ENCODE peak calls at places on chromosomes 5 and 9, in five cellular contexts. A, B, D, X and J are unnamed samples.
A peak's percentile ranks its signal among the peaks of the same experiment; 100 is the strongest.

GRCh38 chr5:67156976-67157583 is 39.5 kb downstream of the CD180 start:
- DNase-seq in D (peak; percentile 28), A (no peak), X (peak; percentile 79), B (no peak), J (no peak)

GRCh38 chr5:171453056-171453725 is 33.7 kb downstream of the FGF18 start:
- DNase-seq in D (no peak), A (no peak), B (no peak), X (no peak), J (no peak)

GRCh38 chr5:113214026-113214425 is 220.8 kb downstream of the TSSK1B start:
- DNase-seq in A (no peak), X (no peak), D (no peak), B (no peak), J (no peak)

GRCh38 chr9:137613259-137613658 is 5.5 kb upstream of the EHMT1 start:
- DNase-seq in B (no peak), A (no peak), X (no peak), D (no peak), J (no peak)

GRCh38 chr5:159737263-159737662 is 179.0 kb upstream of the ADRA1B start:
- DNase-seq in A (no peak), X (no peak), B (no peak), D (no peak), J (no peak)

GRCh38 chr5:149765932-149766331 is 35.8 kb downstream of the PPARGC1B start:
- DNase-seq in B (no peak), A (no peak), X (no peak), D (no peak), J (no peak)

GRCh38 chr5:156474251-156474650 is 147.3 kb downstream of the SGCD start:
- DNase-seq in D (no peak), A (peak; percentile 54), B (no peak), X (no peak), J (no peak)

GRCh38 chr5:1778138-1779020 is 21.3 kb downstream of the MRPL36 start:
- DNase-seq in D (no peak), X (peak; percentile 31), A (no peak), B (no peak), J (no peak)

GRCh38 chr9:126722922-126723806 is 81.7 kb upstream of the ZBTB43 start:
- DNase-seq in D (peak; percentile 43), A (no peak), B (no peak), X (peak; percentile 91), J (no peak)

GRCh38 chr5:1919209-1919566 is 36.5 kb upstream of the IRX4 start:
- DNase-seq in X (no peak), B (no peak), D (no peak), A (no peak), J (no peak)

GRCh38 chr9:95938724-95939123 is 63.2 kb downstream of the ERCC6L2 start:
- DNase-seq in X (no peak), A (no peak), D (no peak), B (no peak), J (no peak)

GRCh38 chr5:139639619-139640431 is 8.3 kb upstream of the CXXC5 start:
- DNase-seq in B (no peak), A (no peak), X (peak; percentile 47), D (peak; percentile 10), J (no peak)

GRCh38 chr9:134625361-134626140 is 16.1 kb upstream of the COL5A1 start:
- DNase-seq in D (no peak), A (no peak), B (no peak), X (no peak), J (no peak)

GRCh38 chr5:146588331-146588730 is 72.3 kb upstream of the GPR151 start:
- DNase-seq in A (no peak), X (no peak), B (no peak), D (no peak), J (no peak)

GRCh38 chr5:59835782-59836181 is 57.7 kb downstream of the PDE4D start:
- DNase-seq in B (no peak), A (no peak), D (no peak), X (no peak), J (no peak)

GRCh38 chr9:14006586-14007198 is 307.2 kb downstream of the NFIB start:
- DNase-seq in A (no peak), B (no peak), X (no peak), D (no peak), J (no peak)

GRCh38 chr9:129979346-129979745 is 63.6 kb downstream of the FNBP1 start:
- DNase-seq in X (no peak), D (no peak), A (no peak), B (no peak), J (no peak)

GRCh38 chr5:117590944-117591343 is 1016.3 kb upstream of the SEMA6A start:
- DNase-seq in A (no peak), B (no peak), X (no peak), D (no peak), J (peak; percentile 26)

GRCh38 chr9:93955356-93956182 is 414 bp upstream of the BARX1 start:
- DNase-seq in X (no peak), D (no peak), A (no peak), B (no peak), J (no peak)

GRCh38 chr5:59819806-59820205 is 73.7 kb downstream of the PDE4D start:
- DNase-seq in D (no peak), B (no peak), A (no peak), X (no peak), J (no peak)

GRCh38 chr5:118295045-118295444 is 693.3 kb downstream of the DTWD2 start:
- DNase-seq in D (no peak), B (no peak), X (no peak), A (no peak), J (no peak)

GRCh38 chr9:121637441-121638222 is 13.8 kb upstream of the DAB2IP start:
- DNase-seq in X (no peak), A (no peak), D (no peak), B (no peak), J (peak; percentile 68)

GRCh38 chr5:558326-558725 is 34.1 kb upstream of the SLC9A3 start:
- DNase-seq in D (no peak), A (no peak), X (no peak), B (no peak), J (no peak)

GRCh38 chr5:2663489-2663888 is 88.0 kb downstream of the IRX2 start:
- DNase-seq in B (no peak), X (no peak), A (no peak), D (no peak), J (no peak)

GRCh38 chr5:58999804-59000595 is 417.1 kb downstream of the RAB3C start:
- DNase-seq in D (no peak), B (no peak), A (no peak), X (no peak), J (no peak)

GRCh38 chr9:69905291-69905690 is 84.7 kb downstream of the CFAP95 start:
- DNase-seq in D (no peak), A (no peak), X (no peak), B (no peak), J (no peak)

GRCh38 chr5:119031047-119031886 is 39.6 kb upstream of the DMXL1 start:
- DNase-seq in D (no peak), X (no peak), B (no peak), A (no peak), J (no peak)

GRCh38 chr5:148457183-148457620 is 73.4 kb downstream of the FBXO38 start:
- DNase-seq in X (no peak), B (no peak), D (peak; percentile 12), A (no peak), J (peak; percentile 9)
- TF ChIP-seq CTCF in X (peak; percentile 26), B (no peak), D (no peak), A (peak; percentile 37), J (peak; percentile 64)

DNA sequence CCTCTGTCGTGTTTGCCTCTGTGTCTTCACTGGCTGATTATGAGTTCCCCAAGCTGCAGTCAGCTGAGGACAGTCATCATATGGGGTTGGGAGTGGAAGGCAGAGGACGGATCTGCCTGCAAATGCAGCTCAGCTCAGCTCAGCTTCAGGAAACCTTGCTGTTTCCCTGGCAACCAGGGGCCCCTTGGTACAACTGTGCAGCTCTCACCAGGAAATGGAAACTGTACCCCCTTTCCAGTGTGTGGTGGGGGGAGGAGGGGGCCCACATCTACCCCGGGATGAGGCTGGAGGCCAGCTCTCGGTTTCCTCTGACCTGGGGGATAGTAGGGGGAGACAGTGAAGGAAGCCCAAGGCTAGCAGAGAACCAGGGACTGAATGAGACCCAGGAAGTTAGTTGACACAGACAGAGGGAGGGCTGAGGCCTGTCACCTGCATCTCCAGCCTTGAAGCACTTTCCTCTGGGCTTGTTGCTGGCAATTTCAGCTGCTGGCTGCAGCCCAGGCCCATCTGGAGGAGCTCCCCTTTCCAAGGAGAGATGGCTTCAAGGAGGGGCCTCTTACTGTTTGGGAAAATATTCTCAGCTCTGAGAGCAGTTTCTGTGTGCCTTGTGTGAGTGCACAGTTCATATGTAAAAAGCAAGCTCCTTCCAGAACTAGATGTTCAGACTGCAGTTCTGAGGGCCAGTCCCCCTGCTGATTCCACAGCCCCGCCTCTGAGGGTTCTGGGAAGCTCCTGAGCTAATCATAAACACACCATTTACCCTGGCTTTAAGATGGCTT is 6.9 kb downstream of the ANXA6 start:
- DNase-seq in A (peak; percentile 26), B (no peak), D (peak; percentile 29), X (peak; percentile 86), J (no peak)
- TF ChIP-seq CTCF in A (no peak), B (no peak), D (no peak), X (no peak), J (no peak)

GRCh38 chr9:127769985-127770904 is 8.2 kb downstream of the SH2D3C start:
- DNase-seq in X (no peak), A (no peak), B (no peak), D (peak; percentile 36), J (no peak)
- TF ChIP-seq CTCF in X (no peak), A (no peak), B (peak; percentile 7), D (no peak), J (no peak)

GRCh38 chr5:178069909-178070308 is 43.4 kb upstream of the N4BP3 start:
- DNase-seq in X (peak; percentile 59), B (no peak), A (no peak), D (peak; percentile 71), J (no peak)
- TF ChIP-seq CTCF in X (peak; percentile 19), B (no peak), A (peak; percentile 27), D (no peak), J (peak; percentile 61)

GRCh38 chr5:134026521-134027202 is 21.9 kb upstream of the VDAC1 start:
- DNase-seq in X (peak; percentile 82), B (no peak), A (no peak), D (peak; percentile 64), J (no peak)
- TF ChIP-seq CTCF in X (peak; percentile 47), B (no peak), A (peak; percentile 50), D (peak; percentile 63), J (peak; percentile 76)